ENCODE peak calls at places on chromosomes 11 and 22, in four cellular contexts. Q is lower leg skin, B is T-helper 9 cell, P is iris pigment epithelial cell. U is an unnamed sample.

GRCh38 chr11:128341280-128341679 is 246.1 kb downstream of the ETS1 start:
- DNase-seq in Q (no peak), B (peak; percentile 43), P (peak; percentile 37), U (no peak)

GRCh38 chr11:76674517-76675400 is 4.2 kb upstream of the LRRC32 start:
- DNase-seq in Q (no peak), P (no peak), B (no peak), U (no peak)

GRCh38 chr11:63917685-63918523 is 940 bp upstream of the RCOR2 start:
- DNase-seq in B (peak; percentile 24), P (no peak), Q (no peak), U (no peak)

GRCh38 chr22:44387486-44387885 is 74.7 kb upstream of the SHISAL1 start:
- DNase-seq in P (no peak), Q (no peak), B (no peak), U (no peak)

GRCh38 chr11:11620251-11620965 is 1.4 kb downstream of the GALNT18 start:
- DNase-seq in Q (no peak), B (no peak), P (no peak), U (peak; percentile 5)

GRCh38 chr22:48254311-48254873 is 1491.9 kb downstream of the TBC1D22A start:
- DNase-seq in P (no peak), Q (no peak), B (no peak), U (no peak)

GRCh38 chr11:120563698-120564572 is 52.4 kb downstream of the GRIK4 start:
- DNase-seq in P (peak; percentile 33), B (no peak), Q (no peak), U (no peak)

GRCh38 chr11:94201004-94201465 is 72.4 kb downstream of the PANX1 start:
- DNase-seq in B (no peak), P (peak; percentile 54), Q (no peak), U (peak; percentile 52)

GRCh38 chr11:115893701-115894100 is 389.5 kb upstream of the CADM1 start:
- DNase-seq in B (no peak), P (no peak), Q (no peak), U (no peak)

GRCh38 chr22:49763696-49764095 is 64.0 kb downstream of the BRD1 start:
- DNase-seq in P (no peak), B (no peak), Q (no peak), U (no peak)

GRCh38 chr11:64358907-64359711 is at the start of gene RPS6KA4:
- DNase-seq in Q (no peak), B (peak; percentile 29), P (peak; percentile 62), U (peak; percentile 93)

GRCh38 chr11:57785072-57785471 is 23.5 kb downstream of the CTNND1 start:
- DNase-seq in P (no peak), B (no peak), Q (no peak), U (no peak)

GRCh38 chr11:27968461-27968860 is 139.5 kb downstream of the KIF18A start:
- DNase-seq in P (no peak), Q (no peak), B (no peak), U (no peak)

GRCh38 chr11:64001552-64002427 is 15.6 kb downstream of the OTUB1 start:
- DNase-seq in B (no peak), Q (no peak), P (no peak), U (no peak)

U was measured in adipocyte.